ENCODE peak calls at places on chromosomes 5 and 9, in nine cellular contexts. O, U, Q, I, E, W, V, C and T are unnamed samples.

GRCh38 chr9:2837915-2838314 is 6.0 kb downstream of the PUM3 start:
- DNase-seq in O (peak), U (no peak), Q (no peak), I (no peak), E (no peak), W (no peak), V (no peak), C (no peak), T (no peak)

GRCh38 chr9:79264511-79265448 is 307.0 kb upstream of the TLE4 start:
- DNase-seq in O (peak), U (no peak), Q (no peak), I (no peak), E (no peak), W (no peak), V (no peak), C (no peak), T (no peak)

GRCh38 chr5:135323701-135324132 is 75.3 kb downstream of the MACROH2A1 start:
- DNase-seq in O (no peak), U (no peak), Q (no peak), I (peak), E (no peak), W (no peak), V (no peak), C (no peak), T (no peak)

GRCh38 chr9:112754578-112754977 is 4.0 kb downstream of the SNX30 start:
- DNase-seq in O (no peak), U (no peak), Q (no peak), I (no peak), E (peak), W (no peak), V (no peak), C (no peak), T (no peak)

GRCh38 chr5:135986891-135987401 is 32.2 kb upstream of the LECT2 start:
- DNase-seq in O (no peak), U (no peak), Q (no peak), I (no peak), E (no peak), W (no peak), V (no peak), C (no peak), T (no peak)

GRCh38 chr5:62257018-62257367 is 49.0 kb upstream of the KIF2A start:
- DNase-seq in O (no peak), U (no peak), Q (no peak), I (no peak), E (no peak), W (no peak), V (no peak), C (no peak), T (no peak)

GRCh38 chr9:89550516-89550915 is 52.6 kb upstream of the SEMA4D start:
- DNase-seq in O (no peak), U (no peak), Q (no peak), I (no peak), E (no peak), W (no peak), V (no peak), C (no peak), T (no peak)

GRCh38 chr5:149257875-149258705 is 13.6 kb upstream of the AFAP1L1 start:
- DNase-seq in O (no peak), U (no peak), Q (no peak), I (no peak), E (no peak), W (peak), V (no peak), C (no peak), T (no peak)

GRCh38 chr5:138650196-138650595 is 75.0 kb upstream of the HSPA9 start:
- DNase-seq in O (no peak), U (no peak), Q (no peak), I (no peak), E (no peak), W (no peak), V (no peak), C (no peak), T (no peak)

GRCh38 chr5:56640763-56641406 is 174.5 kb upstream of the MAP3K1 start:
- DNase-seq in O (no peak), U (no peak), Q (no peak), I (no peak), E (no peak), W (no peak), V (peak), C (no peak), T (peak)

GRCh38 chr9:115997923-115998322 is 155.7 kb upstream of the PAPPA start:
- DNase-seq in O (no peak), U (no peak), Q (no peak), I (no peak), E (no peak), W (no peak), V (no peak), C (peak), T (no peak)